ENCODE peak calls at places on chromosomes 1 and 21, in four cellular contexts. R is H1, Y is tibial nerve, C is prostate gland. F is an unnamed sample. For H3K4me1, the result is how much of the 10 kb centered on the place peaks cover.

GRCh38 chr1:166910396-166910994 is 34.4 kb upstream of the TADA1 start:
- DNase-seq in C (peak), R (peak), Y (peak), F (peak)

GRCh38 chr1:112673589-112674439 is 645 bp upstream of the MOV10 start:
- DNase-seq in Y (peak), C (peak), R (no peak), F (peak)

GRCh38 chr1:7491089-7491817 is 279.8 kb upstream of the VAMP3 start:
- DNase-seq in R (no peak), C (no peak), Y (no peak), F (no peak)

GRCh38 chr21:33036430-33037162 is 10.9 kb downstream of the OLIG2 start:
- DNase-seq in R (no peak), C (no peak), Y (no peak), F (no peak)

GRCh38 chr1:93972341-93972740 is 63.1 kb upstream of the GCLM start:
- DNase-seq in C (no peak), Y (no peak), R (no peak), F (no peak)

GRCh38 chr1:212021563-212021962 is 13.8 kb downstream of the INTS7 start:
- DNase-seq in C (no peak), R (no peak), Y (no peak), F (no peak)

GRCh38 chr1:206691604-206692003 is 6.9 kb downstream of the MAPKAPK2 start:
- DNase-seq in Y (no peak), C (no peak), R (no peak), F (peak)

GRCh38 chr1:180501865-180502360 is 464 bp downstream of the ACBD6 start:
- DNase-seq in Y (no peak), C (peak), R (peak), F (no peak)

GRCh38 chr1:209202826-209203439 is 380.6 kb upstream of the CAMK1G start:
- DNase-seq in R (no peak), Y (no peak), C (peak), F (no peak)

GRCh38 chr1:63892632-63893395 is 119.0 kb downstream of the ROR1 start:
- DNase-seq in Y (no peak), R (no peak), C (no peak), F (no peak)

GRCh38 chr1:25161981-25162380 is 70.3 kb downstream of the SYF2 start:
- DNase-seq in Y (no peak), C (no peak), R (no peak), F (no peak)

GRCh38 chr1:173454966-173455524 is 22.1 kb upstream of the PRDX6 start:
- DNase-seq in R (no peak), C (no peak), Y (no peak), F (no peak)

GRCh38 chr1:223350361-223350908 is 13.5 kb downstream of the SUSD4 start:
- DNase-seq in R (no peak), Y (no peak), C (no peak), F (no peak)

GRCh38 chr1:111605553-111605952 is 14.0 kb upstream of the RAP1A start:
- DNase-seq in C (no peak), Y (peak), R (no peak), F (peak)

GRCh38 chr1:180571832-180572636 is 13.3 kb downstream of the OVAAL start:
- DNase-seq in C (no peak), R (no peak), Y (no peak), F (no peak)

GRCh38 chr21:33035147-33035546 is 9.4 kb downstream of the OLIG2 start:
- DNase-seq in C (no peak), R (no peak), Y (no peak), F (no peak)

GRCh38 chr1:85398391-85399064 is 66.4 kb downstream of the DDAH1 start:
- DNase-seq in C (no peak), Y (no peak), R (no peak), F (no peak)

GRCh38 chr1:212610575-212610967 is 2.0 kb downstream of the ATF3 start:
- DNase-seq in R (no peak), Y (no peak), C (no peak), F (no peak)

GRCh38 chr1:57727121-57727520 is 303.3 kb upstream of the DAB1 start:
- DNase-seq in Y (no peak), R (no peak), C (no peak), F (no peak)

GRCh38 chr1:37323486-37324377 is 150.6 kb upstream of the ZC3H12A start:
- DNase-seq in R (peak), Y (no peak), C (no peak), F (no peak)

GRCh38 chr1:37325010-37325409 is 149.4 kb upstream of the ZC3H12A start:
- DNase-seq in R (no peak), C (no peak), Y (no peak), F (no peak)

DNA sequence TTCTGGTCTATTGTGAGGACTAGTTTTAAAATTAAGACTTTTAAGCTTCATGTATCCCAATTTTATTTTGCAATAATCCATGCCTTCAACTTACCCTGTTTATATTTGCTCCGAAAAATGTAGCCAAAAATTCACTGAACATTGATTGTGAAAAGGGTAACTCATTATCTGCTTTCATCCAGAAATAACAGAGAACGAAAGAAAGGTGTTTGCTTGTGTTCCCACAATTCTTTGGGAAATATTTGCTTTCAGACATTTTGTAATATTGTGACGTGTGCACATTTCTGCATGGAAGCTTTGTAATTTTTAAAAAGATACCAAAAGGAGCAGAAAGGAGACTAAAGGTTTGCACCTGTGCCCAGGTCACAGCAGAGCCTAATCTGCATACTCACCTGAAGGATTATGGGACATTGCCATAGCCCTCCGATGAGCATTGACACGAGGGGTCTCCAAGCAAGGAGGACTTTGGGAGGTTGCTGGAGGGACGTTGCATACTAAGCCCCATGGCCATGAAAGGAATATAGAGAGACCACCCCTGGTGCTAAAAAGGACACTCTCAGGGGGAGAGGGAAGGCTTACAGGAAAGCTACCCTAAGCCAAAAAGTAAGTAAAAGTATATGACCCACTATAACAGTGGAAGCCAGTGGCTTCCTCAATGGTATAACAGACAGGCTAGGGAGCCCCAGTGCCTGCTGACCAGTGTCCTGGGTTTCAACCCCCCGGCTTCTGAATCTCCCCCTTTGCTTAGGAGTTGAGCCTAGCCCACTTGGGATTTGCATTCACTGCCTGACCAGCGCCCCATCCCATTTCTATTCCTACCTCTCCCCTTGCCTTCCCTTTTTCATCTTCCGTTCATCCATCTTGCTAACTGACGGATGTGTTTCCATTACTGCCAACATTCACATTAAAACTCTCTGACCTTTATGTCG is 148.6 kb upstream of the ZC3H12A start:
- DNase-seq in R (peak), Y (no peak), C (no peak), F (no peak)
- TF ChIP-seq POLR2A in R (peak), Y (no peak), C (no peak), F (no peak)

DNA sequence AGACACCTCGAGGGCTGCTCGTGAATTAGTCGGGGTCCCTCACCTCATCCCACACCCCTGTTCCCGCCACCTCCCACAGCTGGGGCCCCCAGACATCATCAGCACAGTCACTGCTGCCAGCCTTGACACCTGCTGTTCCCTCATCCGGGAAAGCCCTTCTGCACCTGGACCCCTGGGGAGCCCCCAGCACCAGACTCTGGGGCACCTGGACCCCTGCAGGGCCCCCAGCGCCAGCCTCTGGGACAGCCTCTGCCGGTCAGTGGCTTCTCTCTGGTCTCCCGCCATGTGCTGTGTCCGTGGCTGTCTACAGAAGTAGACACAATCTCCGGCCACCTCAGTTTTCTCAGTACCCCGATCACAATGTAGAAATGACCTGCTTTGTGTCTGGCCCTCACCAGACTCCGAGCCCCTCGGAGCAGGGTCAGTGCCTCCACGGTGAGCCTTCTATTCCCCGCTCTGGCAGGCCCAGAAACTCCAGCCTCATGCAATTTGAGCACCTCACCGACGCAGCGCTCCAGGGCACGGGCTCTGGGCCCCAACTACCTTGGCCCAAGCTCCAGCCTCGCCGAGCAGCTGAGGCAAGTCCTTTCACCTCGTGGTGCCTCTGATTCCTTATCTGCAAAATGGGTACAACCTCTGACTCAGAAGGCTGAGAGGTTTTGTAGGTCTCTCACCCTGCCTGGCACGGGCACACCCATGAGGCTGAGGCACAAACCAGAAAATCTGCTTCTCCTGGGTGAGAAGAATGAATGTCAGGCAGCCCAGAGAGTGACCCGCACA is 84.7 kb downstream of the RIPK4 start:
- DNase-seq in R (no peak), Y (no peak), C (no peak), F (no peak)
- H3K4me1 ChIP-seq in R (under half), Y (under half), C (under half), F (under half)

DNA sequence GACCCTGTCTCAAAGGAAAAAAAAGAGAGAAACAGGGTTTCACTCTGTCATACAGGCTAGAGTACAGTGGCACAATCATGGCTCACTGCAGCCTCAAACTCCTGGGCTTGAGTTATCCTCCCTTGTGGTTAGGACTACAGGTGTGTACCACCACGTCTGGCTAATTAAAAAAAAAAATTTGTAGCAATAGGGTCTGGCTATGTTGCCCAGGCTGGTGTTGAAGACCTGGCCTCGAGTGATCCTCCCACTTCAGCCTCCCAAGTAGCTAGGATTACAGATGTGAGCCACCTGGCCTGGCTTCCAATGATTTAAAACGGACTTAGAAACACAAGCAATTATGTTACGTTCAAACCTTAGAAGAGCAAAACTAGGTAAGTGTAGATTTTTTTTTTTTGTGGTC is 22.1 kb downstream of the GOLPH3L start:
- DNase-seq in C (no peak), R (no peak), Y (no peak), F (no peak)
- TF ChIP-seq POLR2A in C (no peak), R (no peak), Y (no peak), F (no peak)

DNA sequence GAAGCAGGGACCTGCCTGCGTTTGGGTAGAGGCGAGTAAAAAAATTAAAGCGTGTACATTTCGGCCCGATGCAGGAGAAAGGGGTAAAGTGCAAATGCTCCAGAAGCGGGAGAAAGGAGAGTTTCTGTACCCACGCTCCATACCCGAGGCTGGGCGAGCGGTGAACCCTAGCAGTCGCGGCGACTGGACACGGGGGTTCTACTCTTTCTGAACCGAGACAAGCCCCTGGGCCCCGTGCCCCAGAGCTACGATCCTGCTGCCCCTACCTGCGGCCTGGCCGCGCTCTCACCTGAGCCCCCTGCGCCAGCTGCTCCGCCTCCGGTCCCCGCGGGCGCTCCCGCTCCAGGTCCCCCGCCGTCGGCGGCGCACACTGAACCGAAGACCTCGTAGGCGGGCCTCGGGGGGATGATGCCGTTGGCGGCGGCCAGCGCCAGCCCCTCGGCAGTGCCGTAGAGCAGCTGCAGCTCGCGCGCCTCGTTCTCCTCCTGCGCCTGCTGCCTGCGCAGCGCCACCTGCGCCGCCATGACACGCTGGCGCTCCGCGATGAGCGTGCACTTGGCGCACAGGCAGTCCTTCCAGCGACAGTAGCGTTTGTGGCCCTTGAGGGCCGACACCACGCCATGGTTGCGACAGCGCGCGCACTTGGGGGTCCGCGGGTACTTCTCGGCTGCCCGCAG is 2.4 kb downstream of the DMRTA2 start:
- DNase-seq in Y (no peak), R (no peak), C (no peak), F (no peak)
- H3K4me1 ChIP-seq in Y (half or more), R (under half), C (under half), F (under half)